ENCODE peak calls at places on chromosome 4, in nine cellular contexts. Q, X, S, I, Y, W, O, J and V are unnamed samples.

GRCh38 chr4:144787365-144788263 is 141.7 kb downstream of the HHIP start:
- DNase-seq in S (peak; percentile 68), O (no peak), I (peak; percentile 12), J (peak; percentile 12), Y (no peak), X (no peak), Q (peak; percentile 54), W (no peak), V (peak; percentile 2)

GRCh38 chr4:113996599-113997177 is 17.2 kb upstream of the ARSJ start:
- DNase-seq in O (no peak), J (no peak), W (no peak), X (no peak), Y (no peak), Q (peak; percentile 84), S (no peak), I (no peak), V (no peak)

GRCh38 chr4:133969202-133969873 is 232.3 kb downstream of the PABPC4L start:
- DNase-seq in Y (no peak), O (no peak), W (no peak), J (no peak), X (no peak), I (peak; percentile 62), S (peak; percentile 86), Q (peak; percentile 2), V (no peak)

GRCh38 chr4:142112451-142112850 is 476.1 kb downstream of the IL15 start:
- DNase-seq in S (peak; percentile 65), Y (no peak), Q (no peak), O (no peak), X (no peak), I (peak; percentile 16), J (no peak), W (no peak), V (no peak)

GRCh38 chr4:64582492-64582891 is 173.2 kb upstream of the TECRL start:
- DNase-seq in S (no peak), X (no peak), J (no peak), W (no peak), I (no peak), Q (no peak), O (no peak), Y (no peak), V (no peak)

GRCh38 chr4:160808174-160808573 is 1355.6 kb downstream of the FSTL5 start:
- DNase-seq in Q (no peak), Y (no peak), S (no peak), I (no peak), W (no peak), X (no peak), O (no peak), J (no peak), V (no peak)

GRCh38 chr4:7001271-7001670 is 41.9 kb upstream of the TADA2B start:
- DNase-seq in Q (no peak), X (no peak), J (no peak), O (no peak), S (no peak), I (no peak), W (no peak), Y (no peak), V (no peak)

GRCh38 chr4:187224560-187224959 is 500.9 kb upstream of the FAT1 start:
- DNase-seq in J (no peak), W (no peak), I (no peak), X (no peak), Y (no peak), Q (no peak), S (no peak), O (no peak), V (no peak)

GRCh38 chr4:38621004-38621684 is 42.9 kb upstream of the KLF3 start:
- DNase-seq in O (no peak), X (no peak), Y (no peak), S (peak; percentile 89), Q (peak; percentile 100), J (peak; percentile 80), W (peak; percentile 76), I (no peak), V (peak; percentile 73)

GRCh38 chr4:149896428-149896827 is 80.8 kb upstream of the IQCM start:
- DNase-seq in O (no peak), Q (peak; percentile 34), Y (no peak), I (peak; percentile 38), J (no peak), S (peak; percentile 40), X (no peak), W (no peak), V (no peak)

GRCh38 chr4:32455231-32455630 is 1735.1 kb downstream of the PCDH7 start:
- DNase-seq in Y (no peak), S (peak; percentile 22), W (no peak), X (no peak), I (peak; percentile 45), Q (no peak), O (no peak), J (no peak), V (no peak)

GRCh38 chr4:2087170-2087569 is 28.0 kb downstream of the NAT8L start:
- DNase-seq in O (no peak), W (no peak), S (no peak), J (no peak), X (no peak), Y (no peak), I (no peak), Q (no peak), V (no peak)

GRCh38 chr4:180041576-180041975 is 2201.6 kb upstream of the TENM3 start:
- DNase-seq in Q (peak; percentile 38), Y (no peak), I (no peak), O (no peak), W (no peak), X (no peak), J (no peak), S (no peak), V (no peak)

GRCh38 chr4:8831221-8832129 is 40.2 kb downstream of the HMX1 start:
- DNase-seq in S (no peak), J (no peak), O (peak; percentile 39), Q (no peak), W (no peak), Y (peak; percentile 35), X (peak; percentile 9), I (no peak), V (no peak)

GRCh38 chr4:171599628-171600027 is 213.6 kb upstream of the GALNTL6 start:
- DNase-seq in S (no peak), I (no peak), Y (no peak), W (no peak), Q (no peak), O (no peak), J (no peak), X (no peak), V (no peak)

GRCh38 chr4:119477412-119478053 is 151.1 kb downstream of the PDE5A start:
- DNase-seq in O (no peak), X (no peak), W (no peak), Y (no peak), I (no peak), S (no peak), Q (no peak), J (no peak), V (no peak)

GRCh38 chr4:45442466-45442865 is 681.4 kb downstream of the GABRG1 start:
- DNase-seq in Y (no peak), J (no peak), S (peak; percentile 24), X (no peak), O (no peak), W (no peak), I (no peak), Q (no peak), V (no peak)

GRCh38 chr4:118058955-118059354 is 24.7 kb downstream of the NDST3 start:
- DNase-seq in X (no peak), Y (no peak), I (no peak), O (no peak), Q (no peak), J (no peak), W (no peak), S (no peak), V (no peak)

GRCh38 chr4:61202638-61203495 is 2.7 kb downstream of the ADGRL3 start:
- DNase-seq in I (peak; percentile 37), S (peak; percentile 18), X (no peak), J (no peak), Y (no peak), W (no peak), Q (peak; percentile 64), O (no peak), V (no peak)

GRCh38 chr4:24488399-24489164 is 95.8 kb downstream of the DHX15 start:
- DNase-seq in I (peak; percentile 62), X (no peak), S (peak; percentile 75), Q (peak; percentile 44), W (peak; percentile 67), J (no peak), Y (peak; percentile 86), O (peak; percentile 75), V (no peak)

DNA sequence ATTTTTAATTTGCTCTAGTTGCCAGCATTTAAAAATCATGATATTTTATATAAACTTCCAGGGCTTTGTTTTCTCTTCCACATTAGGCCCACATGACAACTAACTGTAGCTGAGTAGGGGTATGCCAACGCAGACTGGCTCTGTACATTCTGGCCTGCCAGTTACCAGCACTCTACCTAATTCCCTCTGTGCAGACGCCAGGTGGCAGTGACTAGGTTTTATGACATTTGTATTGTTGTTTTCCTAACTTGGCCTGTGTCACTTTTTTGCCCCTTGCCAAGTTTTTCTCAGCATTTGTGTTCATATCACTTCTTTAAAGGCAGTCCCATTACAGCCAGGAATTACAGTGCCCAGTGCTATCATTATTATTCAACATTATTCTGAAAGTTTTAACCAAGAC is 347.5 kb downstream of the NKX6-1 start:
- DNase-seq in Q (no peak), I (no peak), O (no peak), W (no peak), X (no peak), Y (no peak), S (no peak), J (no peak), V (no peak)
- TF ChIP-seq CTCF in Q (no peak), I (no peak), O (no peak), W (no peak), X (no peak), Y (no peak), S (no peak), J (peak; percentile 37), V (no peak)

DNA sequence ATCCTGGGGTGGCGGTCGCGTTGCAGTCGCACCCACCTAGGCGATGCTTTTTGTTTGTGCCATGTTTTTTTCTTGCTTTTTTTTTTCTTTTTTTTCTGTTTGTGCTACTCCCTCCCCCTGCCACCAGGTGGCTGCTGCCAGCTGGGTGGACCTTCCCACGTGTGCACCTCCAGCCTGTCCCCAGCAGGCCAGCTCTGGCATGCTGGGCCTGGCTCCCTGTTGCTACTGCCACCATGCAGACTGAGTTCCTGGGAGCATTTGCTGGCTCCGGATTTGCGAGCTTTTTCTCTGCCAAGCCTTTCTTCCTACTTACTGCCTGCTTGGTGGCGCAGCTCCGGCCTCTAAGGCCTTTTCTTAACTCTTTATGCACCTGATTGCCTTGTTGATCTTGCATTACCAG is 161.2 kb upstream of the WDFY3 start:
- DNase-seq in X (no peak), W (no peak), J (no peak), O (no peak), Q (peak; percentile 35), S (peak; percentile 53), Y (no peak), I (no peak), V (no peak)
- TF ChIP-seq CTCF in X (no peak), W (no peak), J (peak; percentile 78), O (peak; percentile 18), Q (peak; percentile 67), S (peak; percentile 65), Y (peak; percentile 32), I (peak; percentile 77), V (peak; percentile 32)

GRCh38 chr4:16278178-16278577 is 51.9 kb upstream of the TAPT1 start:
- DNase-seq in O (no peak), X (no peak), I (no peak), Y (no peak), Q (no peak), W (no peak), J (no peak), S (no peak), V (no peak)
- TF ChIP-seq CTCF in O (no peak), X (no peak), I (no peak), Y (peak; percentile 23), Q (no peak), W (no peak), J (peak; percentile 11), S (peak; percentile 20), V (peak; percentile 11)

GRCh38 chr4:20386906-20387305 is 135.2 kb downstream of the SLIT2 start:
- DNase-seq in I (no peak), Y (no peak), S (no peak), O (no peak), X (no peak), Q (no peak), J (no peak), W (no peak), V (no peak)
- TF ChIP-seq CTCF in I (no peak), Y (no peak), S (no peak), O (no peak), X (no peak), Q (no peak), J (no peak), W (no peak), V (no peak)